ENCODE peak calls at places on chromosome X, in eight cellular contexts. Z is tibial nerve; J is Daoy; B is activated effector memory CD4-positive, alpha-beta T cell treated with Interleukin-2 at 50 U/mL for 16 hours; K is heart right ventricle; N is GM04504; E is aorta; F is mammary epithelial cell. V is an unnamed sample.

GRCh38 chrX:46803140-46803539 is 33.7 kb upstream of the RP2 start:
- DNase-seq in Z (no peak), N (no peak), K (no peak), J (no peak), B (no peak), F (no peak), E (no peak), V (no peak)

GRCh38 chrX:48945517-48946348 is 11.7 kb downstream of the OTUD5 start:
- DNase-seq in Z (no peak), K (peak; percentile 37), J (peak; percentile 36), F (peak; percentile 27), N (no peak), E (peak; percentile 54), B (no peak), V (peak; percentile 30)

GRCh38 chrX:15619053-15619772 is 18.5 kb upstream of the ACE2 start:
- DNase-seq in Z (no peak), K (no peak), F (peak; percentile 93), N (peak; percentile 0), B (no peak), J (peak; percentile 31), E (no peak), V (no peak)

GRCh38 chrX:49209434-49210251 is 9.7 kb upstream of the SYP start:
- DNase-seq in N (no peak), J (peak; percentile 41), B (no peak), Z (no peak), F (no peak), E (no peak), K (no peak), V (no peak)

GRCh38 chrX:34956915-34957314 is 14.3 kb downstream of the FAM47B start:
- DNase-seq in N (peak; percentile 5), E (no peak), F (peak; percentile 9), B (no peak), J (no peak), K (no peak), Z (no peak), V (no peak)

GRCh38 chrX:32448945-32449344 is 762.4 kb downstream of the DMD start:
- DNase-seq in Z (no peak), F (no peak), K (no peak), N (no peak), J (no peak), B (no peak), E (no peak), V (no peak)

GRCh38 chrX:13248867-13249521 is 70.9 kb downstream of the ATXN3L start:
- DNase-seq in J (no peak), N (peak; percentile 39), K (no peak), B (no peak), Z (no peak), E (no peak), F (no peak), V (no peak)

GRCh38 chrX:11435568-11435967 is 142.4 kb downstream of the AMELX start:
- DNase-seq in F (no peak), B (no peak), N (peak; percentile 77), K (no peak), E (no peak), J (no peak), Z (no peak), V (no peak)

GRCh38 chrX:20056704-20057103 is 60.0 kb downstream of the MAP7D2 start:
- DNase-seq in J (peak; percentile 25), F (peak; percentile 90), E (no peak), K (no peak), Z (no peak), N (no peak), B (no peak), V (no peak)

GRCh38 chrX:104351173-104351769 is 96.5 kb upstream of the ESX1 start:
- DNase-seq in Z (no peak), J (peak; percentile 71), E (no peak), B (no peak), N (peak; percentile 57), F (peak; percentile 91), K (no peak), V (no peak)

GRCh38 chrX:57286507-57287251 is at the start of gene FAAH2:
- DNase-seq in E (no peak), F (peak; percentile 86), B (peak; percentile 34), N (no peak), Z (no peak), K (no peak), J (no peak), V (peak; percentile 74)